ENCODE peak calls at places on chromosome 2, in seven cellular contexts. One of them, this sample, is unnamed.

GRCh38 chr2:240494194-240494793 is 58.8 kb downstream of the GPC1 start:
- DNase-seq in NCI-H146: no peak
- DNase-seq in stimulated activated CD8-positive, alpha-beta memory T cell treated with anti-CD3 and anti-CD28 coated beads, Interleukin-2, amount 100 ng/mL, for 1 hour: no peak
- DNase-seq in CD8-positive, alpha-beta T cell: no peak
- DNase-seq in iPS-NIHi11: peak; percentile 1
- DNase-seq in T-cell: no peak
- DNase-seq in HTR-8/SVneo: no peak
- DNase-seq in this sample: no peak

GRCh38 chr2:3606028-3606369 is 11.1 kb downstream of the COLEC11 start:
- DNase-seq in NCI-H146: no peak
- DNase-seq in stimulated activated CD8-positive, alpha-beta memory T cell treated with anti-CD3 and anti-CD28 coated beads, Interleukin-2, amount 100 ng/mL, for 1 hour: no peak
- DNase-seq in CD8-positive, alpha-beta T cell: no peak
- DNase-seq in iPS-NIHi11: no peak
- DNase-seq in T-cell: no peak
- DNase-seq in HTR-8/SVneo: no peak
- DNase-seq in this sample: no peak

GRCh38 chr2:105581568-105581944 is 163.2 kb upstream of the NCK2 start:
- DNase-seq in NCI-H146: no peak
- DNase-seq in stimulated activated CD8-positive, alpha-beta memory T cell treated with anti-CD3 and anti-CD28 coated beads, Interleukin-2, amount 100 ng/mL, for 1 hour: no peak
- DNase-seq in CD8-positive, alpha-beta T cell: no peak
- DNase-seq in iPS-NIHi11: no peak
- DNase-seq in T-cell: no peak
- DNase-seq in HTR-8/SVneo: no peak
- DNase-seq in this sample: no peak

GRCh38 chr2:16632615-16633014 is 33.0 kb downstream of the CYRIA start:
- DNase-seq in NCI-H146: peak; percentile 97
- DNase-seq in stimulated activated CD8-positive, alpha-beta memory T cell treated with anti-CD3 and anti-CD28 coated beads, Interleukin-2, amount 100 ng/mL, for 1 hour: no peak
- DNase-seq in CD8-positive, alpha-beta T cell: no peak
- DNase-seq in iPS-NIHi11: peak; percentile 29
- DNase-seq in T-cell: no peak
- DNase-seq in HTR-8/SVneo: no peak
- DNase-seq in this sample: no peak

GRCh38 chr2:96690306-96691021 is 47.9 kb downstream of the FER1L5 start:
- DNase-seq in NCI-H146: no peak
- DNase-seq in stimulated activated CD8-positive, alpha-beta memory T cell treated with anti-CD3 and anti-CD28 coated beads, Interleukin-2, amount 100 ng/mL, for 1 hour: no peak
- DNase-seq in CD8-positive, alpha-beta T cell: no peak
- DNase-seq in iPS-NIHi11: no peak
- DNase-seq in T-cell: no peak
- DNase-seq in HTR-8/SVneo: no peak
- DNase-seq in this sample: no peak

GRCh38 chr2:46900381-46900780 is 15.2 kb downstream of the MCFD2 start:
- DNase-seq in NCI-H146: no peak
- DNase-seq in stimulated activated CD8-positive, alpha-beta memory T cell treated with anti-CD3 and anti-CD28 coated beads, Interleukin-2, amount 100 ng/mL, for 1 hour: no peak
- DNase-seq in CD8-positive, alpha-beta T cell: no peak
- DNase-seq in iPS-NIHi11: no peak
- DNase-seq in T-cell: no peak
- DNase-seq in HTR-8/SVneo: no peak
- DNase-seq in this sample: no peak

GRCh38 chr2:186748354-186748753 is 54.5 kb downstream of the FAM171B start:
- DNase-seq in NCI-H146: no peak
- DNase-seq in stimulated activated CD8-positive, alpha-beta memory T cell treated with anti-CD3 and anti-CD28 coated beads, Interleukin-2, amount 100 ng/mL, for 1 hour: no peak
- DNase-seq in CD8-positive, alpha-beta T cell: no peak
- DNase-seq in iPS-NIHi11: no peak
- DNase-seq in T-cell: no peak
- DNase-seq in HTR-8/SVneo: no peak
- DNase-seq in this sample: no peak

GRCh38 chr2:127139766-127140165 is 32.8 kb upstream of the BIN1 start:
- DNase-seq in NCI-H146: no peak
- DNase-seq in stimulated activated CD8-positive, alpha-beta memory T cell treated with anti-CD3 and anti-CD28 coated beads, Interleukin-2, amount 100 ng/mL, for 1 hour: no peak
- DNase-seq in CD8-positive, alpha-beta T cell: no peak
- DNase-seq in iPS-NIHi11: no peak
- DNase-seq in T-cell: no peak
- DNase-seq in HTR-8/SVneo: no peak
- DNase-seq in this sample: no peak

GRCh38 chr2:8421658-8422499 is 260.0 kb upstream of the ID2 start:
- DNase-seq in NCI-H146: no peak
- DNase-seq in stimulated activated CD8-positive, alpha-beta memory T cell treated with anti-CD3 and anti-CD28 coated beads, Interleukin-2, amount 100 ng/mL, for 1 hour: no peak
- DNase-seq in CD8-positive, alpha-beta T cell: no peak
- DNase-seq in iPS-NIHi11: no peak
- DNase-seq in T-cell: no peak
- DNase-seq in HTR-8/SVneo: no peak
- DNase-seq in this sample: no peak

GRCh38 chr2:24432121-24432520 is 58.9 kb upstream of the NCOA1 start:
- DNase-seq in NCI-H146: no peak
- DNase-seq in stimulated activated CD8-positive, alpha-beta memory T cell treated with anti-CD3 and anti-CD28 coated beads, Interleukin-2, amount 100 ng/mL, for 1 hour: no peak
- DNase-seq in CD8-positive, alpha-beta T cell: no peak
- DNase-seq in iPS-NIHi11: no peak
- DNase-seq in T-cell: no peak
- DNase-seq in HTR-8/SVneo: no peak
- DNase-seq in this sample: no peak

GRCh38 chr2:79447462-79447861 is 65.4 kb upstream of the CTNNA2 start:
- DNase-seq in NCI-H146: no peak
- DNase-seq in stimulated activated CD8-positive, alpha-beta memory T cell treated with anti-CD3 and anti-CD28 coated beads, Interleukin-2, amount 100 ng/mL, for 1 hour: no peak
- DNase-seq in CD8-positive, alpha-beta T cell: no peak
- DNase-seq in iPS-NIHi11: no peak
- DNase-seq in T-cell: no peak
- DNase-seq in HTR-8/SVneo: no peak
- DNase-seq in this sample: no peak

GRCh38 chr2:21118302-21118920 is 5.4 kb upstream of the TDRD15 start:
- DNase-seq in NCI-H146: peak; percentile 5
- DNase-seq in stimulated activated CD8-positive, alpha-beta memory T cell treated with anti-CD3 and anti-CD28 coated beads, Interleukin-2, amount 100 ng/mL, for 1 hour: no peak
- DNase-seq in CD8-positive, alpha-beta T cell: no peak
- DNase-seq in iPS-NIHi11: peak; percentile 33
- DNase-seq in T-cell: no peak
- DNase-seq in HTR-8/SVneo: peak; percentile 36
- DNase-seq in this sample: peak; percentile 7

GRCh38 chr2:149747456-149747855 is 159.9 kb upstream of the MMADHC start:
- DNase-seq in NCI-H146: no peak
- DNase-seq in stimulated activated CD8-positive, alpha-beta memory T cell treated with anti-CD3 and anti-CD28 coated beads, Interleukin-2, amount 100 ng/mL, for 1 hour: no peak
- DNase-seq in CD8-positive, alpha-beta T cell: no peak
- DNase-seq in iPS-NIHi11: no peak
- DNase-seq in T-cell: no peak
- DNase-seq in HTR-8/SVneo: no peak
- DNase-seq in this sample: no peak

GRCh38 chr2:222298311-222299150 is at the start of gene PAX3:
- DNase-seq in NCI-H146: no peak
- DNase-seq in stimulated activated CD8-positive, alpha-beta memory T cell treated with anti-CD3 and anti-CD28 coated beads, Interleukin-2, amount 100 ng/mL, for 1 hour: no peak
- DNase-seq in CD8-positive, alpha-beta T cell: no peak
- DNase-seq in iPS-NIHi11: no peak
- DNase-seq in T-cell: no peak
- DNase-seq in HTR-8/SVneo: no peak
- DNase-seq in this sample: no peak

GRCh38 chr2:140164449-140164848 is 1384.3 kb upstream of the NXPH2 start:
- DNase-seq in NCI-H146: no peak
- DNase-seq in stimulated activated CD8-positive, alpha-beta memory T cell treated with anti-CD3 and anti-CD28 coated beads, Interleukin-2, amount 100 ng/mL, for 1 hour: no peak
- DNase-seq in CD8-positive, alpha-beta T cell: no peak
- DNase-seq in iPS-NIHi11: no peak
- DNase-seq in T-cell: no peak
- DNase-seq in HTR-8/SVneo: no peak
- DNase-seq in this sample: no peak

GRCh38 chr2:72539145-72539552 is 286.7 kb downstream of the EXOC6B start:
- DNase-seq in NCI-H146: no peak
- DNase-seq in stimulated activated CD8-positive, alpha-beta memory T cell treated with anti-CD3 and anti-CD28 coated beads, Interleukin-2, amount 100 ng/mL, for 1 hour: no peak
- DNase-seq in CD8-positive, alpha-beta T cell: no peak
- DNase-seq in iPS-NIHi11: no peak
- DNase-seq in T-cell: no peak
- DNase-seq in HTR-8/SVneo: peak; percentile 17
- DNase-seq in this sample: no peak

GRCh38 chr2:182101263-182101662 is 115.6 kb downstream of the PPP1R1C start:
- DNase-seq in NCI-H146: no peak
- DNase-seq in stimulated activated CD8-positive, alpha-beta memory T cell treated with anti-CD3 and anti-CD28 coated beads, Interleukin-2, amount 100 ng/mL, for 1 hour: no peak
- DNase-seq in CD8-positive, alpha-beta T cell: no peak
- DNase-seq in iPS-NIHi11: peak; percentile 10
- DNase-seq in T-cell: no peak
- DNase-seq in HTR-8/SVneo: no peak
- DNase-seq in this sample: no peak

GRCh38 chr2:106193977-106194778 is at the start of gene UXS1:
- DNase-seq in NCI-H146: peak; percentile 98
- DNase-seq in stimulated activated CD8-positive, alpha-beta memory T cell treated with anti-CD3 and anti-CD28 coated beads, Interleukin-2, amount 100 ng/mL, for 1 hour: peak; percentile 98
- DNase-seq in CD8-positive, alpha-beta T cell: peak; percentile 98
- DNase-seq in iPS-NIHi11: peak; percentile 98
- DNase-seq in T-cell: peak; percentile 98
- DNase-seq in HTR-8/SVneo: peak; percentile 91
- DNase-seq in this sample: peak; percentile 76

GRCh38 chr2:29522951-29523669 is 398.3 kb downstream of the ALK start:
- DNase-seq in NCI-H146: no peak
- DNase-seq in stimulated activated CD8-positive, alpha-beta memory T cell treated with anti-CD3 and anti-CD28 coated beads, Interleukin-2, amount 100 ng/mL, for 1 hour: no peak
- DNase-seq in CD8-positive, alpha-beta T cell: no peak
- DNase-seq in iPS-NIHi11: no peak
- DNase-seq in T-cell: no peak
- DNase-seq in HTR-8/SVneo: no peak
- DNase-seq in this sample: no peak

This sample was measured in Panc1.